ENCODE peak calls at places on chromosomes 12 and 14, in five cellular contexts. One of them, this sample, is unnamed.

GRCh38 chr12:130147875-130148596 is 14.2 kb upstream of the FZD10 start:
- DNase-seq in T-cell: no peak
- DNase-seq in left ventricle myocardium superior: no peak
- DNase-seq in naive B cell: no peak
- DNase-seq in RWPE1: no peak
- DNase-seq in this sample: no peak

GRCh38 chr12:105120551-105120950 is 13.0 kb downstream of the WASHC4 start:
- DNase-seq in T-cell: no peak
- DNase-seq in left ventricle myocardium superior: no peak
- DNase-seq in naive B cell: no peak
- DNase-seq in RWPE1: no peak
- DNase-seq in this sample: no peak

GRCh38 chr14:22555573-22556011 is 33.4 kb downstream of the DAD1 start:
- DNase-seq in T-cell: peak
- DNase-seq in left ventricle myocardium superior: no peak
- DNase-seq in naive B cell: no peak
- DNase-seq in RWPE1: peak
- DNase-seq in this sample: no peak

GRCh38 chr14:50497351-50497750 is 35.0 kb downstream of the MAP4K5 start:
- DNase-seq in T-cell: no peak
- DNase-seq in left ventricle myocardium superior: no peak
- DNase-seq in naive B cell: no peak
- DNase-seq in RWPE1: no peak
- DNase-seq in this sample: peak

GRCh38 chr12:91098942-91099341 is 12.4 kb downstream of the LUM start:
- DNase-seq in T-cell: no peak
- DNase-seq in left ventricle myocardium superior: no peak
- DNase-seq in naive B cell: no peak
- DNase-seq in RWPE1: no peak
- DNase-seq in this sample: no peak

GRCh38 chr12:51232642-51233041 is 6.0 kb upstream of the DAZAP2 start:
- DNase-seq in T-cell: no peak
- DNase-seq in left ventricle myocardium superior: no peak
- DNase-seq in naive B cell: no peak
- DNase-seq in RWPE1: no peak
- DNase-seq in this sample: no peak

GRCh38 chr12:81998761-81999378 is 239.7 kb upstream of the PPFIA2 start:
- DNase-seq in T-cell: no peak
- DNase-seq in left ventricle myocardium superior: no peak
- DNase-seq in naive B cell: no peak
- DNase-seq in RWPE1: peak
- DNase-seq in this sample: no peak

GRCh38 chr14:32468955-32469354 is 139.9 kb downstream of the AKAP6 start:
- DNase-seq in T-cell: no peak
- DNase-seq in left ventricle myocardium superior: no peak
- DNase-seq in naive B cell: no peak
- DNase-seq in RWPE1: peak
- DNase-seq in this sample: no peak

GRCh38 chr12:113667667-113668356 is 196.1 kb upstream of the LHX5 start:
- DNase-seq in T-cell: no peak
- DNase-seq in left ventricle myocardium superior: no peak
- DNase-seq in naive B cell: no peak
- DNase-seq in RWPE1: no peak
- DNase-seq in this sample: no peak

GRCh38 chr12:111173391-111174282 is 195.3 kb downstream of the PHETA1 start:
- DNase-seq in T-cell: no peak
- DNase-seq in left ventricle myocardium superior: no peak
- DNase-seq in naive B cell: no peak
- DNase-seq in RWPE1: no peak
- DNase-seq in this sample: no peak

GRCh38 chr14:47539065-47539464 is 136.3 kb downstream of the MDGA2 start:
- DNase-seq in T-cell: no peak
- DNase-seq in left ventricle myocardium superior: no peak
- DNase-seq in naive B cell: no peak
- DNase-seq in RWPE1: no peak
- DNase-seq in this sample: peak

This sample was measured in midbrain.